ENCODE peak calls at places on chromosomes 7 and 10, in six cellular contexts. V is activated naive CD4-positive, alpha-beta T cell; X is NCI-H2029; A is lower leg skin; B is activated CD4-positive, alpha-beta T cell treated with anti-CD3 and anti-CD28 coated beads, Interleukin-2, amount 50 U/mL, for 48 hours; T is anterior cingulate cortex. E is an unnamed sample.

GRCh38 chr7:87345166-87345927 is at the start of gene CROT:
- DNase-seq in V (peak), X (peak), A (peak), B (peak), T (peak), E (peak)

GRCh38 chr10:113093188-113094113 is 143.4 kb downstream of the TCF7L2 start:
- DNase-seq in V (no peak), X (no peak), A (no peak), B (no peak), T (no peak), E (no peak)

GRCh38 chr10:15817407-15818046 is 42.8 kb downstream of the MINDY3 start:
- DNase-seq in V (no peak), X (no peak), A (no peak), B (no peak), T (no peak), E (no peak)

GRCh38 chr10:30554443-30554831 is 75.1 kb downstream of the LYZL2 start:
- DNase-seq in V (no peak), X (no peak), A (no peak), B (no peak), T (no peak), E (no peak)

GRCh38 chr10:73965890-73966768 is 31.8 kb upstream of the VCL start:
- DNase-seq in V (no peak), X (no peak), A (peak), B (no peak), T (peak), E (peak)

GRCh38 chr10:120689766-120690539 is 161.2 kb upstream of the WDR11 start:
- DNase-seq in V (no peak), X (no peak), A (no peak), B (no peak), T (no peak), E (no peak)

GRCh38 chr10:103282961-103283360 is 6.0 kb downstream of the INA start:
- DNase-seq in V (no peak), X (no peak), A (no peak), B (no peak), T (no peak), E (no peak)

GRCh38 chr10:126701526-126701925 is 31.0 kb upstream of the C10orf90 start:
- DNase-seq in V (no peak), X (no peak), A (no peak), B (no peak), T (no peak), E (no peak)

GRCh38 chr10:77582710-77583115 is 54.9 kb downstream of the KCNMA1 start:
- DNase-seq in V (no peak), X (no peak), A (no peak), B (no peak), T (no peak), E (no peak)